ENCODE peak calls at places on chromosome 3, in seven cellular contexts. E is mucosa of descending colon, R is omental fat pad, Z is HFF-Myc, F is sigmoid colon, T is heart left ventricle, J is GM12865. W is an unnamed sample.

GRCh38 chr3:157631468-157631867 is 128.3 kb upstream of the VEPH1 start:
- DNase-seq in E (no peak), Z (no peak), T (no peak), R (no peak), J (no peak), F (no peak), W (no peak)

GRCh38 chr3:30227571-30228301 is 378.7 kb upstream of the TGFBR2 start:
- DNase-seq in Z (no peak), E (no peak), R (no peak), F (no peak), J (no peak), T (no peak), W (peak; percentile 72)

GRCh38 chr3:126925411-126926171 is 57.3 kb upstream of the PLXNA1 start:
- DNase-seq in T (no peak), E (no peak), J (no peak), F (peak; percentile 61), R (no peak), Z (no peak), W (no peak)

GRCh38 chr3:165339753-165340152 is 143.6 kb upstream of the SLITRK3 start:
- DNase-seq in T (no peak), Z (no peak), J (peak; percentile 12), F (no peak), E (no peak), R (no peak), W (no peak)

GRCh38 chr3:161851941-161852566 is 355.4 kb downstream of the OTOL1 start:
- DNase-seq in E (peak; percentile 75), F (peak; percentile 42), J (peak; percentile 67), R (peak; percentile 29), T (no peak), Z (peak; percentile 37), W (peak; percentile 4)

GRCh38 chr3:160929595-160929994 is 173.6 kb downstream of the PPM1L start:
- DNase-seq in Z (no peak), R (no peak), E (peak; percentile 31), F (peak; percentile 69), T (peak; percentile 67), J (no peak), W (peak; percentile 4)

GRCh38 chr3:9883676-9884554 is 3.9 kb upstream of the CIDEC start:
- DNase-seq in R (no peak), T (no peak), J (no peak), E (no peak), Z (no peak), F (no peak), W (no peak)

GRCh38 chr3:47193871-47194859 is 30.3 kb upstream of the SETD2 start:
- DNase-seq in Z (no peak), F (no peak), J (no peak), R (no peak), T (no peak), E (no peak), W (no peak)

GRCh38 chr3:195697582-195698324 is 23.0 kb upstream of the MUC20 start:
- DNase-seq in T (no peak), E (no peak), J (no peak), R (no peak), Z (peak; percentile 19), F (no peak), W (peak; percentile 75)

GRCh38 chr3:195559723-195560409 is 16.7 kb upstream of the PPP1R2 start:
- DNase-seq in E (no peak), J (no peak), T (no peak), F (no peak), Z (no peak), R (no peak), W (no peak)

GRCh38 chr3:45088543-45088942 is 57.6 kb downstream of the CDCP1 start:
- DNase-seq in Z (no peak), R (no peak), T (no peak), J (no peak), F (no peak), E (no peak), W (no peak)

GRCh38 chr3:65411367-65411766 is 627.4 kb downstream of the MAGI1 start:
- DNase-seq in E (no peak), F (no peak), J (no peak), T (no peak), R (no peak), Z (no peak), W (no peak)

GRCh38 chr3:107217161-107217560 is 160.1 kb upstream of the CCDC54 start:
- DNase-seq in R (no peak), T (no peak), Z (no peak), E (no peak), F (no peak), J (no peak), W (peak; percentile 60)

GRCh38 chr3:188166471-188166870 is 12.5 kb downstream of the LPP start:
- DNase-seq in J (no peak), R (no peak), Z (no peak), E (no peak), T (no peak), F (no peak), W (no peak)

GRCh38 chr3:168794427-168794826 is 698.7 kb upstream of the GOLIM4 start:
- DNase-seq in J (no peak), Z (no peak), F (no peak), R (no peak), T (no peak), E (no peak), W (no peak)

DNA sequence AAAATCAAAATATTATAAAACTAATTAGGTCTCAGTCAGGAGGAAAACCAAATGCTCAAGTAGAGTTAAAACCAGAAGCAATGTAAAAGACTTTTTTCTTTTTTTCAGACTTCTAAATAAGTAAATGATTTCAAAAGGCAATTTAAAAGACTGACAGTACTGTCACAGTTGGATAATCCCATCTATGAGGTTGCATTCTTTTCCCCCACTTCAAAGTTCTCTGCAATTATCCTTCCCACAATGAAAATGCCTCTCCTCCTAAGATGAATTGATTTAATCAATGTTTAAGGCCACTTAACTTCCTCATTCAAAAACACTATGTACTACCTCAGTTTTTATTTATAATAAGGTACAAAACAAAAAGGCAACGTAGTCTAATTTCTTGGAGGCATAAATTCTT is 8.1 kb downstream of the MRPL3 start:
- DNase-seq in F (no peak), Z (no peak), T (no peak), E (no peak), J (no peak), R (no peak), W (no peak)
- TF ChIP-seq CTCF in F (no peak), Z (no peak), T (no peak), E (no peak), J (no peak), R (no peak), W (no peak)

GRCh38 chr3:16399473-16399872 is 114.0 kb downstream of the RFTN1 start:
- DNase-seq in E (no peak), Z (peak; percentile 57), J (peak; percentile 57), T (no peak), R (no peak), F (no peak), W (peak; percentile 61)
- TF ChIP-seq CTCF in E (no peak), Z (peak; percentile 21), J (peak; percentile 4), T (peak; percentile 15), R (no peak), F (no peak), W (peak; percentile 39)

DNA sequence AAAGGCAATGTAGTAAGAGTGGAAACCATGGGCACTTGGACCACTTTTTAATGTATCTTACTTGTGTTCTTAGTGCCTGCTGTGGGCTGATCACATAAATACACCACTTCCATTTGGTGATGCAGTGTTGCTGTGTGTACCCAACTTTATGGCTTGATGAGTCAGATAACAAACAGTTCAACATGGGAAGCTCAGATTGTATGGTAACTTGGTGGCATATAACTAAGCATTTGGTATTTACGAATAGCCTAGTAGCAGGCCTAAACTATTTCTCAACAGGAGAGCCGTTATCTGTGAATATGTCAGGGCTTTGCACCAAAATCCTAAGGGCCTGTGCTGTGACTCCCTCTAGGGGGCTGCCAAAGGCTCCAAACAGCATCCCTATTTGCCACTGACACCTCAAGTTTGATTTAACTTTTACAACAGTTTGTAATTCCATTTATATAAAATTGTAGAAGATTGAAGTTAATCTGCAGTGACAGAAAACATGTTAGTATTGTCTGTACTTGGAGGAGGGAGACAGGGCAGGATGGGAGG is 640.4 kb upstream of the CADM2 start:
- DNase-seq in T (no peak), J (no peak), Z (no peak), E (no peak), F (no peak), R (no peak), W (no peak)
- TF ChIP-seq CTCF in T (no peak), J (no peak), Z (no peak), E (no peak), F (no peak), R (no peak), W (no peak)

GRCh38 chr3:186259612-186260383 is 102.2 kb downstream of the DGKG start:
- DNase-seq in E (peak; percentile 83), T (peak; percentile 82), Z (no peak), R (no peak), F (peak; percentile 78), J (peak; percentile 79), W (no peak)
- TF ChIP-seq CTCF in E (peak; percentile 90), T (peak; percentile 79), Z (peak; percentile 96), R (no peak), F (peak; percentile 91), J (peak; percentile 98), W (peak; percentile 80)

DNA sequence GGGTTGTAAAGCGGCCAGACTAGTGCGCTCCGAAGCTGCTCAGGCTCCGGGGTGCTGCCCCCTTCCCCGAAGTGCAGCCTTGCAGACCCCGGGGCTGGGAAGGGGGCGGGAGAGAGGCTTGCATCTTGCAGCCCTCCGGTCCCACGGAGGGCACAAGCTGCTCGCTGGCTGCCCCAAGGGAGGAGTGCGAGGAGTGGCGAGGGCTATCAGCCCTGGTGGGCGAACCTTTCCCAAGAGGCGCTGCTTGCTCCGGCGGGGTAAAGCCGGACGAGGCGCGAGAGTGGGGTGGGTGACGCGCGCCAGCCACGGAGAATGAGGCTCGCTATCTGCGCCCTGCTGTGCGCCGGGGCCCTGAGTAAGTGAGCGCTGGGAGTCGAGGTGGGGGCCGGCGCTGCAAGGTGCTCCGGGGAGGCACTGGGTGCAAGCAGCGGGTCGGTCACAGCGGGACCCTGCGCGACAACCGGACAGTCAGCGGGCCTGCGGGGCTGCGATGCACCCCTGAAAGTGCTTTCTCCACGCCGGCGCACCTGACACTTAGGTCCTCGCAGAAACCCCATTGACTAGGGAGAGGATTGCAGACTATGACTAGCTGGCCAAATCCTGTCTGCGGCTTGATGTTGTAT is 12.7 kb upstream of the TOPBP1 start:
- DNase-seq in J (no peak), Z (no peak), F (no peak), E (no peak), T (no peak), R (no peak), W (no peak)
- TF ChIP-seq CTCF in J (no peak), Z (no peak), F (no peak), E (no peak), T (no peak), R (no peak), W (no peak)

DNA sequence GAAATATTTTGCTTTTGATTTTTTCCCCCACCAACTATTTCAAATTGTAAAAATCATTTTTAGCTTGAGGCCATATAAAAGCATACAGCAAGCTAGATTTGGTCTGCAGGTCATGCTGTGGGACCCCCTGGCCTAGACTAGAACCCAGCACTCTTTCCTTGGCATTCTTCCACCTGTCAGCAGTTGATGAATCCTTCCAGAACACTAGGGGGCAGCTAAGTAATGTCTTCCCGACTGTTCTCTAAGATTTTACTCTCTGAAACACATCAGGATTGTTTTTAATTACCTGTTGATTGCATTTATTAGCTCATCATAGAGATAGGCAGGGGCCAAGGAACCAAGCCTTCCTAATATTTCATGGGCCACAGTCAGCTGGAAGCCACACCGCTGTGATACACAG is 174.5 kb downstream of the CACNA1D start:
- DNase-seq in E (no peak), F (no peak), T (no peak), R (no peak), Z (no peak), J (peak; percentile 6), W (no peak)
- TF ChIP-seq CTCF in E (no peak), F (no peak), T (peak; percentile 18), R (no peak), Z (peak; percentile 33), J (peak; percentile 32), W (peak; percentile 41)

W was measured in AG09319.